ENCODE peak calls at places on chromosomes 16 and 17, in five cellular contexts. M is T-helper 9 cell, I is foreskin keratinocyte, L is cardiac muscle cell, N is mucosa of gallbladder. F is an unnamed sample.

GRCh38 chr16:84914273-84914672 is 94.5 kb downstream of the CRISPLD2 start:
- DNase-seq in L (no peak), I (no peak), N (no peak), M (no peak), F (no peak)

GRCh38 chr17:794876-795275 is 12.7 kb downstream of the MRM3 start:
- DNase-seq in L (peak; percentile 77), I (no peak), M (peak; percentile 16), N (peak; percentile 78), F (peak; percentile 19)

GRCh38 chr16:87303431-87303930 is 13.7 kb downstream of the C16orf95 start:
- DNase-seq in I (no peak), L (no peak), N (no peak), M (no peak), F (no peak)

GRCh38 chr16:57657228-57657627 is 10.9 kb upstream of the ADGRG3 start:
- DNase-seq in N (no peak), M (no peak), L (no peak), I (no peak), F (no peak)

GRCh38 chr17:16425698-16426659 is 10.6 kb downstream of the TRPV2 start:
- DNase-seq in L (no peak), M (no peak), I (no peak), N (no peak), F (no peak)

GRCh38 chr17:57125406-57125805 is 40.4 kb downstream of the AKAP1 start:
- DNase-seq in M (no peak), N (no peak), I (no peak), L (no peak), F (no peak)

GRCh38 chr17:2784864-2785263 is 11.4 kb upstream of the RAP1GAP2 start:
- DNase-seq in L (no peak), N (no peak), M (no peak), I (no peak), F (no peak)

GRCh38 chr16:75343311-75343710 is 90.0 kb downstream of the CFDP1 start:
- DNase-seq in I (no peak), N (no peak), M (no peak), L (no peak), F (no peak)

GRCh38 chr17:76213491-76213890 is 26.8 kb downstream of the RNF157 start:
- DNase-seq in I (no peak), M (no peak), N (no peak), L (no peak), F (no peak)

GRCh38 chr17:27986805-27987684 is 55.4 kb upstream of the NLK start:
- DNase-seq in L (peak; percentile 56), N (no peak), M (no peak), I (no peak), F (no peak)